ENCODE peak calls at places on chromosome 12, in five cellular contexts. W, R, F, X and E are unnamed samples.

GRCh38 chr12:124497658-124498057 is 69.8 kb downstream of the NCOR2 start:
- DNase-seq in X (peak), F (no peak), R (no peak), W (no peak), E (no peak)

GRCh38 chr12:53817021-53817389 is 65.2 kb upstream of the CISTR start:
- DNase-seq in W (no peak), R (no peak), F (no peak), X (no peak), E (no peak)

GRCh38 chr12:4273651-4274395 is at the start of gene CCND2:
- DNase-seq in W (no peak), F (peak), R (peak), X (peak), E (peak)

GRCh38 chr12:59734371-59734770 is 138.5 kb downstream of the SLC16A7 start:
- DNase-seq in W (no peak), F (no peak), R (no peak), X (no peak), E (no peak)

GRCh38 chr12:62750941-62751843 is 183.8 kb downstream of the PPM1H start:
- DNase-seq in W (peak), X (no peak), F (no peak), R (no peak), E (no peak)

GRCh38 chr12:2924019-2924418 is 33.3 kb downstream of the TULP3 start:
- DNase-seq in F (no peak), X (no peak), W (no peak), R (no peak), E (no peak)

GRCh38 chr12:3042394-3042793 is 34.8 kb upstream of the TSPAN9 start:
- DNase-seq in F (no peak), X (peak), W (no peak), R (no peak), E (no peak)

GRCh38 chr12:15638231-15638630 is 151.0 kb downstream of the EPS8 start:
- DNase-seq in W (no peak), F (no peak), X (no peak), R (no peak), E (no peak)

GRCh38 chr12:113239288-113239771 is 18.1 kb downstream of the TPCN1 start:
- DNase-seq in W (no peak), X (no peak), F (no peak), R (no peak), E (no peak)

GRCh38 chr12:48968004-48968403 is 3.5 kb downstream of the WNT10B start:
- DNase-seq in F (no peak), X (no peak), W (no peak), R (no peak), E (no peak)

GRCh38 chr12:106919910-106920544 is 35.7 kb upstream of the TMEM263 start:
- DNase-seq in F (no peak), R (peak), W (peak), X (no peak), E (peak)

GRCh38 chr12:123748661-123749060 is 13.4 kb upstream of the DNAH10 start:
- DNase-seq in W (no peak), R (no peak), X (no peak), F (no peak), E (no peak)

GRCh38 chr12:108333898-108334699 is 5.0 kb downstream of the CMKLR1 start:
- DNase-seq in X (no peak), R (no peak), F (peak), W (no peak), E (no peak)

GRCh38 chr12:19972325-19973288 is 395.7 kb upstream of the PDE3A start:
- DNase-seq in R (no peak), X (no peak), F (peak), W (no peak), E (no peak)

GRCh38 chr12:267581-268482 is 5.2 kb upstream of the SLC6A13 start:
- DNase-seq in W (no peak), X (no peak), F (no peak), R (no peak), E (no peak)